ENCODE peak calls at places on chromosomes 3 and 15, in six cellular contexts. A is AG04450, T is AG09319, P is foreskin fibroblast, H is MM.1S, S is transverse colon. C is an unnamed sample.

GRCh38 chr15:58748040-58748786 is 1.3 kb downstream of the ADAM10 start:
- DNase-seq in A (no peak), T (no peak), P (no peak), H (peak), S (no peak), C (no peak)

GRCh38 chr3:135503429-135504083 is 462.0 kb upstream of the PPP2R3A start:
- DNase-seq in A (peak), T (peak), P (peak), H (peak), S (peak), C (peak)

GRCh38 chr15:37094542-37095196 is 5.7 kb downstream of the MEIS2 start:
- DNase-seq in A (no peak), T (no peak), P (no peak), H (no peak), S (no peak), C (no peak)

GRCh38 chr3:158631986-158632385 is 12.3 kb upstream of the GFM1 start:
- DNase-seq in A (no peak), T (no peak), P (no peak), H (no peak), S (no peak), C (no peak)

GRCh38 chr15:73660455-73660854 is 23.7 kb upstream of the CD276 start:
- DNase-seq in A (no peak), T (no peak), P (no peak), H (no peak), S (no peak), C (no peak)

GRCh38 chr3:78846688-78847087 is 921.1 kb downstream of the ROBO1 start:
- DNase-seq in A (peak), T (no peak), P (peak), H (no peak), S (no peak), C (no peak)

GRCh38 chr3:28018925-28019718 is 222.3 kb upstream of the CMC1 start:
- DNase-seq in A (no peak), T (no peak), P (no peak), H (no peak), S (no peak), C (no peak)

GRCh38 chr3:150083653-150084037 is 113.0 kb upstream of the PFN2 start:
- DNase-seq in A (no peak), T (no peak), P (no peak), H (no peak), S (peak), C (no peak)

GRCh38 chr3:60803812-60804211 is 447.4 kb downstream of the FHIT start:
- DNase-seq in A (no peak), T (no peak), P (no peak), H (no peak), S (no peak), C (no peak)

GRCh38 chr3:66816110-66816761 is 181.9 kb upstream of the KBTBD8 start:
- DNase-seq in A (peak), T (no peak), P (peak), H (peak), S (no peak), C (no peak)

GRCh38 chr3:106255870-106256248 is 387.0 kb upstream of the CBLB start:
- DNase-seq in A (no peak), T (no peak), P (no peak), H (no peak), S (peak), C (no peak)

GRCh38 chr3:56366641-56366984 is 101.7 kb downstream of the ERC2 start:
- DNase-seq in A (no peak), T (no peak), P (no peak), H (no peak), S (no peak), C (no peak)

GRCh38 chr15:74775132-74775562 is 6.7 kb upstream of the CSK start:
- DNase-seq in A (no peak), T (no peak), P (no peak), H (peak), S (no peak), C (no peak)

GRCh38 chr3:136753112-136753939 is 1.1 kb upstream of the STAG1 start:
- DNase-seq in A (no peak), T (no peak), P (no peak), H (peak), S (no peak), C (no peak)

GRCh38 chr15:45458746-45459403 is 63.7 kb downstream of the SLC30A4 start:
- DNase-seq in A (no peak), T (no peak), P (no peak), H (peak), S (peak), C (peak)

GRCh38 chr3:194569252-194569651 is 64.0 kb downstream of the TMEM44 start:
- DNase-seq in A (no peak), T (no peak), P (no peak), H (no peak), S (no peak), C (no peak)

GRCh38 chr3:52503788-52504424 is 8.8 kb downstream of the STAB1 start:
- DNase-seq in A (no peak), T (no peak), P (no peak), H (no peak), S (no peak), C (no peak)

GRCh38 chr15:63915209-63915887 is 81.6 kb upstream of the HERC1 start:
- DNase-seq in A (no peak), T (no peak), P (no peak), H (no peak), S (no peak), C (no peak)

GRCh38 chr3:183873986-183874385 is 10.7 kb downstream of the PARL start:
- DNase-seq in A (no peak), T (no peak), P (no peak), H (no peak), S (no peak), C (no peak)

GRCh38 chr3:46208167-46208704 is at the start of gene CCR1:
- DNase-seq in A (no peak), T (no peak), P (peak), H (peak), S (peak), C (peak)

GRCh38 chr15:96334017-96334704 is 3.7 kb downstream of the NR2F2 start:
- DNase-seq in A (no peak), T (no peak), P (no peak), H (no peak), S (peak), C (no peak)

GRCh38 chr15:92079047-92079446 is 225.5 kb downstream of the SLCO3A1 start:
- DNase-seq in A (no peak), T (no peak), P (no peak), H (no peak), S (no peak), C (peak)
- TF ChIP-seq CTCF in A (peak), T (peak), P (no peak), H (peak), S (no peak), C (no peak)

GRCh38 chr3:117526485-117527079 is 817.0 kb downstream of the TUSC7 start:
- DNase-seq in A (no peak), T (no peak), P (peak), H (peak), S (peak), C (peak)
- TF ChIP-seq CTCF in A (peak), T (peak), P (peak), H (peak), S (peak), C (no peak)

GRCh38 chr3:123070471-123070870 is 3.6 kb downstream of the PDIA5 start:
- DNase-seq in A (no peak), T (no peak), P (no peak), H (no peak), S (no peak), C (no peak)
- TF ChIP-seq CTCF in A (no peak), T (no peak), P (no peak), H (no peak), S (no peak), C (no peak)

DNA sequence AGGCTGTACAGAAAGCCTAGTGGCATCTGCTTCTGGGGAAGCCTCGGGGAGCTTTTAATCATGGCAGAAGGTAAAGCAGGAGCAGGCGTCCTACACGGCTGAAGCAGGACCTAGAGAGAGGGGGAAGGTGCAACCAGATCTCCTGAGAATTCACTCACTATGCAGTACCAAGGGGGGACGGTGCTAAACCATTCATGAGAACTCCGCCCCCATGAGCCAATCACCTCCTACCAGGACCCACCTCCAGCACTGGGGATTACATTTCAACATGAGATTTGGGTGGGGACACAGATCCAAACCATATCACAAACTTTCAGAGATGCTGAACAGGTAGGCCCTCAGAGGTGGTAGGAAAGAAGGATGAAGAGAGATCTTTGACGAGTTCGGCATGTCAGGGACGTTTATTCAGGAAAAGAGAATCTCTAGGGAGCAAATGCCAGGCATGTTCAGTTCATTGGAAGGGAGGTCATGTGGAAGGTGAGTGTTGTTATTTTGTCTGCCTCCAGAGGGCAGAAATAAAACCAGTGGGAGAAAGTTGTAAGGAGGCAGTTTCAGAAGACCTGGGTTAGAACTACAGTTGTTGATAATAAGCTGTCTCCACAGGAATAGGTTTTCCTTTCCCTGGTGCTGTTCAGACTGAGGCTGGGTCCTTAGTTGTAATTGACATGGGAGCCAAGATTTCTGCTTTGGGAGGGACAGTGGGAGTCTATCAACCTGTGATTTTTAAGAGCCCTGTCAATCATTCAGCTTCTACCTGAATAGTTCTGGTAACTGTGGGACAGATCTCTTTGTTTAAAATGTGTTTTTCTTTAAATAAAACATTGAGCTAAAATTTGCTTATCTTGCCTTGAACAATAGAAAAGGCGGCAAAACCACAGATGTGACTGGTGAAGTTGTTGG is 4.3 kb upstream of the FNDC3B start:
- DNase-seq in A (no peak), T (no peak), P (no peak), H (peak), S (no peak), C (no peak)
- TF ChIP-seq CTCF in A (peak), T (peak), P (peak), H (peak), S (peak), C (peak)

DNA sequence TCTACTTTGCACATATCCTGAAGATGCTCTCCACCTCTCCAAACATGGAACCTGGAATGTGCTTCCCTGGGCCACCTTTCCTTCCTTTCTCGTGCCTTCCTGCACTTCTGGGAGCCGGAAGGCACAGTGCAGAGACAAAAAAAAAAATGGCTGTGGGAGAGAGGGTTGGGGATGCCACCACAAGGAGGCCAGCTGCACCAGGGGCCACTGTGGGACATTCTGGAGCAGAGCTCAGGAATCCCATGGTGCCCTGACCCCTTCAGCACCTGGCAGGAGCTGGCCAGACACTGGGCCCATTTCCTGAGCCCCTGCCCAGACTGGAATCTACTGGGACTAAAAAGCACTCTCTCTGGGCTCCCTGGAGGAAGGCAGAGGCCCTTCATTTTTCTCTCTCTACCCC is 7.9 kb upstream of the BCL2L10 start:
- DNase-seq in A (no peak), T (no peak), P (no peak), H (no peak), S (no peak), C (no peak)
- TF ChIP-seq CTCF in A (no peak), T (no peak), P (no peak), H (no peak), S (no peak), C (no peak)

GRCh38 chr15:29665441-29665985 is 156.8 kb downstream of the TJP1 start:
- DNase-seq in A (no peak), T (no peak), P (no peak), H (no peak), S (no peak), C (no peak)

GRCh38 chr15:29670266-29670665 is 152.0 kb downstream of the TJP1 start:
- DNase-seq in A (no peak), T (no peak), P (no peak), H (no peak), S (no peak), C (no peak)

GRCh38 chr15:29669823-29670222 is 152.4 kb downstream of the TJP1 start:
- DNase-seq in A (no peak), T (no peak), P (peak), H (no peak), S (no peak), C (no peak)

GRCh38 chr15:29666241-29666640 is 156.0 kb downstream of the TJP1 start:
- DNase-seq in A (no peak), T (no peak), P (no peak), H (no peak), S (no peak), C (no peak)

GRCh38 chr15:29668120-29668602 is 154.1 kb downstream of the TJP1 start:
- DNase-seq in A (peak), T (peak), P (peak), H (peak), S (peak), C (peak)
- TF ChIP-seq CTCF in A (peak), T (peak), P (peak), H (peak), S (peak), C (peak)

C was measured in Calu3.